ENCODE peak calls at places on chromosomes 11 and 22, in five cellular contexts. N is stomach, Y is ovary, D is right lobe of liver, I is suprapubic skin. G is an unnamed sample.

GRCh38 chr11:22792497-22792896 is 37.1 kb downstream of the SVIP start:
- DNase-seq in N (no peak), Y (no peak), D (no peak), I (no peak), G (no peak)

GRCh38 chr11:44530413-44531115 is 34.9 kb upstream of the CD82 start:
- DNase-seq in N (no peak), Y (no peak), D (no peak), I (no peak), G (no peak)

GRCh38 chr11:11960687-11961086 is 47.7 kb downstream of the DKK3 start:
- DNase-seq in N (no peak), Y (no peak), D (no peak), I (no peak), G (no peak)

GRCh38 chr11:78045851-78046485 is 17.7 kb upstream of the THRSP start:
- DNase-seq in N (peak), Y (peak), D (peak), I (peak), G (no peak)

GRCh38 chr11:61899146-61899841 is 7.9 kb upstream of the FADS3 start:
- DNase-seq in N (peak), Y (peak), D (peak), I (peak), G (peak)

GRCh38 chr11:120645639-120646038 is 134.1 kb downstream of the GRIK4 start:
- DNase-seq in N (no peak), Y (no peak), D (no peak), I (no peak), G (no peak)

GRCh38 chr11:61910473-61911123 is 6.8 kb downstream of the RAB3IL1 start:
- DNase-seq in N (no peak), Y (peak), D (no peak), I (peak), G (no peak)

GRCh38 chr11:15670520-15671070 is 555.9 kb downstream of the INSC start:
- DNase-seq in N (no peak), Y (no peak), D (no peak), I (no peak), G (peak)

GRCh38 chr11:125078516-125079140 is 15.5 kb downstream of the SLC37A2 start:
- DNase-seq in N (no peak), Y (no peak), D (no peak), I (no peak), G (no peak)

GRCh38 chr11:16170448-16170847 is 185.9 kb downstream of the SOX6 start:
- DNase-seq in N (no peak), Y (no peak), D (no peak), I (no peak), G (no peak)

GRCh38 chr22:22684605-22685561 is 40.5 kb downstream of the GGTLC2 start:
- DNase-seq in N (no peak), Y (no peak), D (peak), I (no peak), G (no peak)

GRCh38 chr11:30617762-30618161 is 31.6 kb upstream of the MPPED2 start:
- DNase-seq in N (no peak), Y (no peak), D (no peak), I (no peak), G (no peak)

GRCh38 chr22:36341640-36342041 is 46.1 kb downstream of the MYH9 start:
- DNase-seq in N (no peak), Y (no peak), D (peak), I (no peak), G (no peak)
- TF ChIP-seq POLR2A in N (no peak), Y (no peak), D (no peak), I (no peak), G (no peak)

GRCh38 chr22:37569009-37569920 is 9.0 kb downstream of the CDC42EP1 start:
- DNase-seq in N (peak), Y (no peak), D (peak), I (no peak), G (no peak)
- TF ChIP-seq POLR2A in N (no peak), Y (no peak), D (peak), I (no peak), G (no peak)

DNA sequence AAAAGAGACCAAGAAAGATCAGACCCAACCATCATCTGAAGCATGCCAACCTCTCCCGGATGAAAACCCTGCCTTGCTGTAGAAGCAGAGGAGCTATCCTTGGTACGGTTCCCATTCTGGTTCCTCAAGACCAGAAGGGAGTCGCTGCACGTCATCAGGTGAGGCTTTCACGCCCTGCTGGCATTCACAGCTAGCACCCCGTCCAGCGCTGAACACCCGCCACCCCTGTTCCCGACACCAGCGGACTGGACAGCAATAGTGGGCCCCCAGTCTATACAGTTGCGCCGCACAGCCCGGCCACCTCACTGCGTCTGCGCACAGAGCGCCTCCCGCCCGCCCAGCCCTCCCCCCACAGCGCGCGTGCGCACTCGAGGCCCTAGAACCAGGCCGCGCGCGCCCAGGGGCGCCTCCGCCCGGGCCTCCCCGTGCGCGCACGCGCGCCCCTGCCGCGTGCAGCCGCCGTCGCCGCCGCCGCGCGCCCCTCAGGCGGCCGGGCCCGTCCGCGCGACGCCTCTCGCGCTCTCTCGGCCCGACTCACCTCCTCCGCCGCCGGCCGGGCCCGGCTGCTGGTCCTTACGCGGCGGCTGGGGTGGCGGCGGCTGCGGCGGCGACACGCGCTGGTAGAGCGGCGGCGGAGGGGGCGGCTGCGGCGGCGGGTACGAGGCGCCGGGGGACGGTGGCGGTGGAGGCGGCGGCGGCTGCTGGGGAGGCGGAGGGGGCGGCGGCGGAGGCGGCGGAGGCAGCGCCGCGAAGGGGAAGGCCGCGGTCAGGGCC is 706 bp downstream of the SF1 start:
- DNase-seq in N (peak), Y (peak), D (peak), I (peak), G (no peak)
- TF ChIP-seq POLR2A in N (no peak), Y (no peak), D (no peak), I (no peak), G (no peak)

GRCh38 chr11:17293308-17293707 is 16.8 kb downstream of the NUCB2 start:
- DNase-seq in N (no peak), Y (no peak), D (no peak), I (no peak), G (no peak)

GRCh38 chr11:17296852-17297559 is 20.5 kb downstream of the NUCB2 start:
- DNase-seq in N (no peak), Y (no peak), D (no peak), I (no peak), G (no peak)

GRCh38 chr11:17298302-17298701 is 21.8 kb downstream of the NUCB2 start:
- DNase-seq in N (no peak), Y (no peak), D (no peak), I (no peak), G (no peak)

GRCh38 chr11:17291710-17292109 is 15.2 kb downstream of the NUCB2 start:
- DNase-seq in N (no peak), Y (no peak), D (no peak), I (no peak), G (no peak)

GRCh38 chr11:17294033-17294432 is 17.5 kb downstream of the NUCB2 start:
- DNase-seq in N (no peak), Y (no peak), D (no peak), I (no peak), G (no peak)
- TF ChIP-seq POLR2A in N (no peak), Y (no peak), D (no peak), I (no peak), G (no peak)

DNA sequence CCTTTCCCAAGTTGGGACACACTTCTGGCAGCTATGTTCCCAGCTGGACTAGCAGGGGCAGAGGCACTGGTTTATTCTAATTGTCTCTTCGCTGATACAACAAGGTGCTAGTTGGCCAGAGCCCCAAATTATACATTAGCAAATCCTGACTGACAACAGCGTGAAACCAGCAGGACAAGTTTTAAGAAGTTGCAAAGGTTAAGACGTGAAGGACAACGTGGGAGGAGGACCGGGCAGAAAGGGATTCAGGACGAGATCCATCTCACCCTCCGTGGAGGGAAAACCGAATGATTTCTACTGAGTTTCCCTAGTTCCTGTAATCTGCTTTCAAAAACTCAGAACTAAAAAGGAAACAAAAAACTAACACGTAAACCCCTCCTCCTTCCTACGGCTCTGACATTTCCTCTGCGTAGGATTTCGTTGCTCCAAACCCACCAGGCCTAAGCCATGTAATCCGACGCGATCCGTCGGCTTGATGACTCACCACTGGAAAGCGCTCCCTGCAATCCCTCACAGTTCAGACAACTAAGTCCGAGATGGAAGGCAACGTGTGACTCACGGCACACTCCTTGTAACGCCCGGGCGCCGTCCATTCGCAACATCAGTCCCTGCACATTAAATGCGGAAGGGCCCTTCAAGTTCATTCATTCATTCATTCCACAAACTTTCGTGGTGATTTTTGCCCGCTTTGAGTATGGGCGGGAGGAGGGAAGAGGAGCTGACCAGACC is 703 bp downstream of the POGLUT3 start:
- DNase-seq in N (peak), Y (peak), D (peak), I (peak), G (peak)
- TF ChIP-seq POLR2A in N (no peak), Y (peak), D (peak), I (no peak), G (peak)

GRCh38 chr11:111735262-111736116 is 30.7 kb downstream of the PPP2R1B start:
- DNase-seq in N (peak), Y (peak), D (peak), I (peak), G (no peak)
- TF ChIP-seq POLR2A in N (no peak), Y (peak), D (peak), I (no peak), G (no peak)

GRCh38 chr11:35126000-35126878 is 12.7 kb upstream of the CD44 start:
- DNase-seq in N (no peak), Y (no peak), D (no peak), I (no peak), G (no peak)
- TF ChIP-seq POLR2A in N (no peak), Y (no peak), D (no peak), I (no peak), G (no peak)

GRCh38 chr11:64850979-64851567 is 6.6 kb upstream of the CDC42BPG start:
- DNase-seq in N (peak), Y (no peak), D (no peak), I (no peak), G (no peak)

GRCh38 chr11:64849600-64850356 is 5.3 kb upstream of the CDC42BPG start:
- DNase-seq in N (no peak), Y (no peak), D (no peak), I (no peak), G (no peak)

GRCh38 chr11:64848214-64848778 is 3.8 kb upstream of the CDC42BPG start:
- DNase-seq in N (no peak), Y (no peak), D (no peak), I (no peak), G (no peak)

GRCh38 chr11:64846998-64847666 is 2.7 kb upstream of the CDC42BPG start:
- DNase-seq in N (peak), Y (peak), D (peak), I (peak), G (peak)

GRCh38 chr11:64848779-64849599 is 4.5 kb upstream of the CDC42BPG start:
- DNase-seq in N (peak), Y (no peak), D (peak), I (no peak), G (no peak)
- TF ChIP-seq POLR2A in N (no peak), Y (no peak), D (no peak), I (no peak), G (no peak)

GRCh38 chr11:65417221-65417701 is 5.3 kb upstream of the NEAT1 start:
- DNase-seq in N (peak), Y (no peak), D (peak), I (peak), G (no peak)

GRCh38 chr11:65416341-65417185 is 6.0 kb upstream of the NEAT1 start:
- DNase-seq in N (peak), Y (peak), D (peak), I (peak), G (peak)

GRCh38 chr11:65412271-65413076 is 10.1 kb upstream of the NEAT1 start:
- DNase-seq in N (no peak), Y (no peak), D (peak), I (peak), G (no peak)

GRCh38 chr11:65415499-65416340 is 6.9 kb upstream of the NEAT1 start:
- DNase-seq in N (no peak), Y (no peak), D (peak), I (peak), G (no peak)

GRCh38 chr11:65414776-65415498 is 7.7 kb upstream of the NEAT1 start:
- DNase-seq in N (no peak), Y (no peak), D (peak), I (peak), G (no peak)
- TF ChIP-seq POLR2A in N (no peak), Y (no peak), D (no peak), I (no peak), G (no peak)

DNA sequence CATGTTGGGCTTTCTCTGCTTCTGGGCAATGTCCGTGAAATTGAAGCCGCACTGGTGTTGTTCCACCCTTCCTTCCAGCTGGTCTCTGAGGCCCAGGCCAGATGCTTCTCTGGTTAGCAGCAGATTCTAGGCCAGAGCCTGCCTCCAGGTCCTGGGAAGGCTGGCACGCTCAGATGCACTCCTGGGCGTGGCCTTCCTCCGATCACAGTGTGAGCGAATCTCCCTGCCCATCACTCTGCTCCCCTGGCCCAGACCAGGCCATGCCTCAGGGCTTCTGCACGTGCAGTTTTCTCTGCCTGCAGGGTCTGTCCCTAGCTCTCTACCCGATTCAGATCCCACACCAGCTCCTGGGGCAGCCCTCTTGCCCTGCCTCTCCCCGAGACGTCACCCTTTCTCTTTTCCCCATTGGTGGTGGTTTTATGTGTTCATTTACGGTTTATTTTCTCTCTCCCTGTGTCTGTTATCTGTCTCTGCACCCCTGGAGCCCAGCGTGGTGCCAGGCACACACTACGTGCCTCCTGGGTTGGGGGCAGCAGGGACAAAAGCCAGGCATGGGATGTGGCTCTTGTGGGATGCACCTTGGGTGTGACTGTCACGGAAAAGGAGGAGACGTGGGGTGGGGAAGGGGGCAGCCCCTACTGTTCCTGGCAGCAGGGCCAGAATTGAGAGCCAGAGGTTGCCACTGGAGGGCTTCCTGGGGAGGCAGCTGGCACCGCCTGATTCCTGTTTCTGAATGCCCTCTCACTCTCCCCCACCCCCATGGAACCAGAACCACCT is 66.0 kb downstream of the KCNQ1 start:
- DNase-seq in N (peak), Y (no peak), D (peak), I (peak), G (peak)
- TF ChIP-seq POLR2A in N (no peak), Y (no peak), D (no peak), I (no peak), G (no peak)